ENCODE peak calls at places on chromosomes 11 and 22, in nine cellular contexts. One of them, this sample, is unnamed.

GRCh38 chr11:130434521-130435223 is 6.3 kb upstream of the ADAMTS8 start:
- DNase-seq in endodermal cell: peak; percentile 90
- DNase-seq in WTC11: peak; percentile 74
- DNase-seq in Calu3: peak; percentile 64
- DNase-seq in sigmoid colon: peak; percentile 90
- DNase-seq in transverse colon: peak; percentile 74
- DNase-seq in AG04449: no peak
- DNase-seq in nephron progenitor cell: peak; percentile 73
- DNase-seq in Caco-2: peak; percentile 87
- DNase-seq in this sample: peak; percentile 75

GRCh38 chr11:26551186-26551801 is 20.8 kb downstream of the MUC15 start:
- DNase-seq in endodermal cell: no peak
- DNase-seq in WTC11: no peak
- DNase-seq in Calu3: no peak
- DNase-seq in sigmoid colon: no peak
- DNase-seq in transverse colon: no peak
- DNase-seq in AG04449: no peak
- DNase-seq in nephron progenitor cell: no peak
- DNase-seq in Caco-2: no peak
- DNase-seq in this sample: no peak

GRCh38 chr11:44978961-44979331 is 28.3 kb upstream of the TP53I11 start:
- DNase-seq in endodermal cell: peak; percentile 67
- DNase-seq in WTC11: no peak
- DNase-seq in Calu3: peak; percentile 84
- DNase-seq in sigmoid colon: no peak
- DNase-seq in transverse colon: peak; percentile 84
- DNase-seq in AG04449: no peak
- DNase-seq in nephron progenitor cell: no peak
- DNase-seq in Caco-2: peak; percentile 29
- DNase-seq in this sample: peak; percentile 76

GRCh38 chr11:67691149-67691548 is 16.7 kb upstream of the ALDH3B2 start:
- DNase-seq in endodermal cell: no peak
- DNase-seq in WTC11: no peak
- DNase-seq in Calu3: no peak
- DNase-seq in sigmoid colon: no peak
- DNase-seq in transverse colon: no peak
- DNase-seq in AG04449: no peak
- DNase-seq in nephron progenitor cell: no peak
- DNase-seq in Caco-2: no peak
- DNase-seq in this sample: no peak

GRCh38 chr22:22914726-22915669 is 27.4 kb downstream of the IGLL5 start:
- DNase-seq in endodermal cell: no peak
- DNase-seq in WTC11: no peak
- DNase-seq in Calu3: no peak
- DNase-seq in sigmoid colon: no peak
- DNase-seq in transverse colon: no peak
- DNase-seq in AG04449: no peak
- DNase-seq in nephron progenitor cell: no peak
- DNase-seq in Caco-2: no peak
- DNase-seq in this sample: no peak

GRCh38 chr11:2699185-2699530 is 636 bp downstream of the KCNQ1OT1 start:
- DNase-seq in endodermal cell: no peak
- DNase-seq in WTC11: peak; percentile 20
- DNase-seq in Calu3: peak; percentile 12
- DNase-seq in sigmoid colon: no peak
- DNase-seq in transverse colon: peak; percentile 32
- DNase-seq in AG04449: no peak
- DNase-seq in nephron progenitor cell: no peak
- DNase-seq in Caco-2: peak; percentile 56
- DNase-seq in this sample: peak; percentile 38

GRCh38 chr11:69868871-69869270 is 49.7 kb upstream of the FGF3 start:
- DNase-seq in endodermal cell: peak; percentile 35
- DNase-seq in WTC11: no peak
- DNase-seq in Calu3: no peak
- DNase-seq in sigmoid colon: no peak
- DNase-seq in transverse colon: no peak
- DNase-seq in AG04449: no peak
- DNase-seq in nephron progenitor cell: no peak
- DNase-seq in Caco-2: no peak
- DNase-seq in this sample: no peak

GRCh38 chr22:29811377-29811776 is 26.7 kb downstream of the ASCC2 start:
- DNase-seq in endodermal cell: no peak
- DNase-seq in WTC11: no peak
- DNase-seq in Calu3: peak; percentile 18
- DNase-seq in sigmoid colon: no peak
- DNase-seq in transverse colon: peak; percentile 71
- DNase-seq in AG04449: no peak
- DNase-seq in nephron progenitor cell: no peak
- DNase-seq in Caco-2: peak; percentile 62
- DNase-seq in this sample: no peak

GRCh38 chr11:100677796-100678195 is 9.3 kb upstream of the ARHGAP42 start:
- DNase-seq in endodermal cell: no peak
- DNase-seq in WTC11: no peak
- DNase-seq in Calu3: no peak
- DNase-seq in sigmoid colon: no peak
- DNase-seq in transverse colon: no peak
- DNase-seq in AG04449: no peak
- DNase-seq in nephron progenitor cell: no peak
- DNase-seq in Caco-2: no peak
- DNase-seq in this sample: no peak

GRCh38 chr11:2419638-2420501 is 19.3 kb downstream of the TSSC4 start:
- DNase-seq in endodermal cell: peak; percentile 92
- DNase-seq in WTC11: peak; percentile 78
- DNase-seq in Calu3: peak; percentile 83
- DNase-seq in sigmoid colon: peak; percentile 89
- DNase-seq in transverse colon: peak; percentile 84
- DNase-seq in AG04449: no peak
- DNase-seq in nephron progenitor cell: peak; percentile 83
- DNase-seq in Caco-2: peak; percentile 80
- DNase-seq in this sample: peak; percentile 80

DNA sequence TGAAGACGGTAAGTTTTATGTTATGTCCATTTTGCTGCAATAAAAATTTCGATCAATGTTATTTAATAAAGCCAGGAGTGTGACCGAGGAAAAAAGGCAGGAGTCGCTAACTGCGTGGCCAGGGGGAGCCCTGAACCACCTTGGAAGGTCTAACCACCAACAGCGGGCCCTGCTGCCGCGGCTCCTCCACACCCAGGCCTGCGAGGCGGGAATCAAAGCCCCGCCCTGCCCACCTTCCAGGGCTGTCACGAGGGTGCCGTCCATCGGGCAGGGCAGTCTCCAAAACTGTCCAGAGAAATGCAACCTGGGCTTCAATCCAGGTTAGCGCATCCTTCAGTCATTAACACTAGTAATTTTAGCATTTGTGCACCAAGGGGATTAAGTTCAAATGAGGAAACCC is 19.0 kb downstream of the PHF21B start:
- DNase-seq in endodermal cell: no peak
- DNase-seq in WTC11: no peak
- DNase-seq in Calu3: no peak
- DNase-seq in sigmoid colon: no peak
- DNase-seq in transverse colon: no peak
- DNase-seq in AG04449: no peak
- DNase-seq in nephron progenitor cell: no peak
- DNase-seq in Caco-2: no peak
- DNase-seq in this sample: no peak
- TF ChIP-seq CTCF in endodermal cell: no peak
- TF ChIP-seq CTCF in WTC11: no peak
- TF ChIP-seq CTCF in Calu3: no peak
- TF ChIP-seq CTCF in sigmoid colon: no peak
- TF ChIP-seq CTCF in transverse colon: no peak
- TF ChIP-seq CTCF in AG04449: no peak
- TF ChIP-seq CTCF in nephron progenitor cell: no peak
- TF ChIP-seq CTCF in Caco-2: no peak
- TF ChIP-seq CTCF in this sample: no peak

GRCh38 chr11:133911169-133911568 is 45.6 kb downstream of the IGSF9B start:
- DNase-seq in endodermal cell: peak; percentile 73
- DNase-seq in WTC11: no peak
- DNase-seq in Calu3: peak; percentile 25
- DNase-seq in sigmoid colon: no peak
- DNase-seq in transverse colon: no peak
- DNase-seq in AG04449: no peak
- DNase-seq in nephron progenitor cell: no peak
- DNase-seq in Caco-2: peak; percentile 32
- DNase-seq in this sample: no peak
- TF ChIP-seq CTCF in endodermal cell: peak; percentile 66
- TF ChIP-seq CTCF in WTC11: no peak
- TF ChIP-seq CTCF in Calu3: peak; percentile 22
- TF ChIP-seq CTCF in sigmoid colon: no peak
- TF ChIP-seq CTCF in transverse colon: no peak
- TF ChIP-seq CTCF in AG04449: no peak
- TF ChIP-seq CTCF in nephron progenitor cell: no peak
- TF ChIP-seq CTCF in Caco-2: peak; percentile 23
- TF ChIP-seq CTCF in this sample: no peak

GRCh38 chr22:27937453-27937852 is 18.4 kb upstream of the PITPNB start:
- DNase-seq in endodermal cell: no peak
- DNase-seq in WTC11: no peak
- DNase-seq in Calu3: no peak
- DNase-seq in sigmoid colon: no peak
- DNase-seq in transverse colon: no peak
- DNase-seq in AG04449: no peak
- DNase-seq in nephron progenitor cell: no peak
- DNase-seq in Caco-2: no peak
- DNase-seq in this sample: no peak
- TF ChIP-seq CTCF in endodermal cell: no peak
- TF ChIP-seq CTCF in WTC11: no peak
- TF ChIP-seq CTCF in Calu3: no peak
- TF ChIP-seq CTCF in sigmoid colon: no peak
- TF ChIP-seq CTCF in transverse colon: no peak
- TF ChIP-seq CTCF in AG04449: no peak
- TF ChIP-seq CTCF in nephron progenitor cell: no peak
- TF ChIP-seq CTCF in Caco-2: peak; percentile 8
- TF ChIP-seq CTCF in this sample: no peak

GRCh38 chr11:118870396-118871343 is 13.0 kb upstream of the CXCR5 start:
- DNase-seq in endodermal cell: peak; percentile 69
- DNase-seq in WTC11: peak; percentile 25
- DNase-seq in Calu3: peak; percentile 10
- DNase-seq in sigmoid colon: peak; percentile 82
- DNase-seq in transverse colon: peak; percentile 28
- DNase-seq in AG04449: no peak
- DNase-seq in nephron progenitor cell: peak; percentile 21
- DNase-seq in Caco-2: peak; percentile 36
- DNase-seq in this sample: peak; percentile 45
- TF ChIP-seq CTCF in endodermal cell: no peak
- TF ChIP-seq CTCF in WTC11: no peak
- TF ChIP-seq CTCF in Calu3: no peak
- TF ChIP-seq CTCF in sigmoid colon: no peak
- TF ChIP-seq CTCF in transverse colon: no peak
- TF ChIP-seq CTCF in AG04449: peak; percentile 27
- TF ChIP-seq CTCF in nephron progenitor cell: no peak
- TF ChIP-seq CTCF in Caco-2: no peak
- TF ChIP-seq CTCF in this sample: peak; percentile 20

GRCh38 chr22:44957267-44957905 is 52.4 kb downstream of the PHF21B start:
- DNase-seq in endodermal cell: peak; percentile 72
- DNase-seq in WTC11: peak; percentile 53
- DNase-seq in Calu3: no peak
- DNase-seq in sigmoid colon: no peak
- DNase-seq in transverse colon: no peak
- DNase-seq in AG04449: no peak
- DNase-seq in nephron progenitor cell: no peak
- DNase-seq in Caco-2: no peak
- DNase-seq in this sample: no peak
- TF ChIP-seq CTCF in endodermal cell: peak; percentile 74
- TF ChIP-seq CTCF in WTC11: no peak
- TF ChIP-seq CTCF in Calu3: no peak
- TF ChIP-seq CTCF in sigmoid colon: no peak
- TF ChIP-seq CTCF in transverse colon: no peak
- TF ChIP-seq CTCF in AG04449: peak; percentile 20
- TF ChIP-seq CTCF in nephron progenitor cell: peak; percentile 32
- TF ChIP-seq CTCF in Caco-2: peak; percentile 42
- TF ChIP-seq CTCF in this sample: no peak

DNA sequence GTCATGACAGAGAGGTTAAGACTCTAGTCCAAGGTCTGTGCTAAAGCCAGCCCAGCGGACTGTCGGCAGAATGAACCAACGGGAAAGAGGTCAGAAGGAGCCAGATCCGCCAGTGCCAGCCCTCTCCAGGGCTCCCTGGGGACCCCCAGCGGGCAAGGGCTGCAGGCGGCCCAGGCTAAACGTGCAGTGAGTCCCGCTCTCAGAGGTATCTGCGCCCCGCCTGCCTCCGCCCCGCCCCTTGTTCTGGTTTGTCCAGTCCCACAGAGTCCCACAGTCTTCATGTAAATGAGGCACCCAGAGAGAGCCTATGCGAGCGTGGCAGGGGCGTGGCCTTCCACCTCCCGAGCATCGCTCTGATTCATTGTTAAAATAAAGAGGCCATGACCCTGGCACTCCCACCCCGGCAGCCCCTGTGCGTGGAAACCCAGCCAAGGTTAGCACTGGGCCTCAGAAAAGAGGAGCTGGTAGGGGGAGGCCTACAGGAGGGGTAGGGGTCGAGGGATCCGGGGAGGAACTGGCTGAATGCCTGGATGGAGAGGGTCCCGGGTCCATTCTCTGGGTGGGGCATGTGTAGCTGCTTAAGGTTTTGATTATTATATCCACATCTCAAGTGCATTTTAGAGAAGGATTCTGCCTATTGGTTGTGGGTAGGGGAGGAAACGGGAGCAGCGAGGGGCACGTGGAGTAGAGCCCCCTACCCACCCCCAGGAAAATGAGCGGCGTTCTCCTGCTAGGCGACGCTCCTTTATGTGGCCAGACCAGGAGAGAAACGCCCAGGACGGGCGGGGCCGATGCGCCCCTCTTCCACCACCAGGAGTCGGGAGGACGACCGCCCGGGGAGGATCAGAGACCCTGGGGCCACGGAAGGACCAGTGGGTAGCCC is at the start of gene TRIOBP:
- DNase-seq in endodermal cell: peak; percentile 100
- DNase-seq in WTC11: peak; percentile 99
- DNase-seq in Calu3: peak; percentile 88
- DNase-seq in sigmoid colon: peak; percentile 95
- DNase-seq in transverse colon: peak; percentile 95
- DNase-seq in AG04449: peak; percentile 72
- DNase-seq in nephron progenitor cell: peak; percentile 99
- DNase-seq in Caco-2: peak; percentile 98
- DNase-seq in this sample: peak; percentile 97
- TF ChIP-seq CTCF in endodermal cell: peak; percentile 74
- TF ChIP-seq CTCF in WTC11: no peak
- TF ChIP-seq CTCF in Calu3: peak; percentile 47
- TF ChIP-seq CTCF in sigmoid colon: peak; percentile 46
- TF ChIP-seq CTCF in transverse colon: peak; percentile 74
- TF ChIP-seq CTCF in AG04449: peak; percentile 63
- TF ChIP-seq CTCF in nephron progenitor cell: peak; percentile 28
- TF ChIP-seq CTCF in Caco-2: peak; percentile 51
- TF ChIP-seq CTCF in this sample: peak; percentile 70